ENCODE peak calls at places on chromosomes 3 and 15, in ten cellular contexts. One of them, this sample, is unnamed.

GRCh38 chr3:64011685-64012084 is 11.6 kb downstream of the PSMD6 start:
- DNase-seq in LoVo: no peak
- DNase-seq in H4: no peak
- DNase-seq in stimulated activated CD8-positive, alpha-beta memory T cell treated with anti-CD3 and anti-CD28 coated beads, Interleukin-15, amount 100 ng/mL, for 1 hour: no peak
- DNase-seq in neural progenitor cell: no peak
- DNase-seq in substantia nigra: no peak
- DNase-seq in activated CD4-positive, alpha-beta T cell treated with anti-CD3 and anti-CD28 coated beads, Interleukin-2, amount 50 U/mL, for 48 hours: no peak
- DNase-seq in AML-193: no peak
- DNase-seq in epithelial cell of esophagus: peak
- DNase-seq in choroid plexus epithelial cell: peak
- DNase-seq in this sample: no peak

GRCh38 chr15:51526955-51527354 is 95.6 kb downstream of the DMXL2 start:
- DNase-seq in LoVo: no peak
- DNase-seq in H4: no peak
- DNase-seq in stimulated activated CD8-positive, alpha-beta memory T cell treated with anti-CD3 and anti-CD28 coated beads, Interleukin-15, amount 100 ng/mL, for 1 hour: no peak
- DNase-seq in neural progenitor cell: no peak
- DNase-seq in substantia nigra: no peak
- DNase-seq in activated CD4-positive, alpha-beta T cell treated with anti-CD3 and anti-CD28 coated beads, Interleukin-2, amount 50 U/mL, for 48 hours: no peak
- DNase-seq in AML-193: no peak
- DNase-seq in epithelial cell of esophagus: no peak
- DNase-seq in choroid plexus epithelial cell: no peak
- DNase-seq in this sample: no peak

GRCh38 chr15:35215095-35215494 is 130.0 kb upstream of the NANOGP8 start:
- DNase-seq in LoVo: no peak
- DNase-seq in H4: no peak
- DNase-seq in stimulated activated CD8-positive, alpha-beta memory T cell treated with anti-CD3 and anti-CD28 coated beads, Interleukin-15, amount 100 ng/mL, for 1 hour: no peak
- DNase-seq in neural progenitor cell: no peak
- DNase-seq in substantia nigra: no peak
- DNase-seq in activated CD4-positive, alpha-beta T cell treated with anti-CD3 and anti-CD28 coated beads, Interleukin-2, amount 50 U/mL, for 48 hours: no peak
- DNase-seq in AML-193: no peak
- DNase-seq in epithelial cell of esophagus: peak
- DNase-seq in choroid plexus epithelial cell: no peak
- DNase-seq in this sample: no peak

GRCh38 chr3:19399356-19399755 is 251.0 kb downstream of the KCNH8 start:
- DNase-seq in LoVo: no peak
- DNase-seq in H4: peak
- DNase-seq in stimulated activated CD8-positive, alpha-beta memory T cell treated with anti-CD3 and anti-CD28 coated beads, Interleukin-15, amount 100 ng/mL, for 1 hour: no peak
- DNase-seq in neural progenitor cell: no peak
- DNase-seq in substantia nigra: no peak
- DNase-seq in activated CD4-positive, alpha-beta T cell treated with anti-CD3 and anti-CD28 coated beads, Interleukin-2, amount 50 U/mL, for 48 hours: no peak
- DNase-seq in AML-193: no peak
- DNase-seq in epithelial cell of esophagus: no peak
- DNase-seq in choroid plexus epithelial cell: no peak
- DNase-seq in this sample: no peak

GRCh38 chr3:125359700-125360099 is 15.4 kb downstream of the ZNF148 start:
- DNase-seq in LoVo: no peak
- DNase-seq in H4: no peak
- DNase-seq in stimulated activated CD8-positive, alpha-beta memory T cell treated with anti-CD3 and anti-CD28 coated beads, Interleukin-15, amount 100 ng/mL, for 1 hour: no peak
- DNase-seq in neural progenitor cell: no peak
- DNase-seq in substantia nigra: no peak
- DNase-seq in activated CD4-positive, alpha-beta T cell treated with anti-CD3 and anti-CD28 coated beads, Interleukin-2, amount 50 U/mL, for 48 hours: no peak
- DNase-seq in AML-193: no peak
- DNase-seq in epithelial cell of esophagus: no peak
- DNase-seq in choroid plexus epithelial cell: no peak
- DNase-seq in this sample: no peak

GRCh38 chr3:195906865-195907729 is 1.3 kb downstream of the TNK2 start:
- DNase-seq in LoVo: no peak
- DNase-seq in H4: no peak
- DNase-seq in stimulated activated CD8-positive, alpha-beta memory T cell treated with anti-CD3 and anti-CD28 coated beads, Interleukin-15, amount 100 ng/mL, for 1 hour: peak
- DNase-seq in neural progenitor cell: no peak
- DNase-seq in substantia nigra: peak
- DNase-seq in activated CD4-positive, alpha-beta T cell treated with anti-CD3 and anti-CD28 coated beads, Interleukin-2, amount 50 U/mL, for 48 hours: peak
- DNase-seq in AML-193: peak
- DNase-seq in epithelial cell of esophagus: peak
- DNase-seq in choroid plexus epithelial cell: no peak
- DNase-seq in this sample: peak

GRCh38 chr3:30081904-30082303 is 524.5 kb upstream of the TGFBR2 start:
- DNase-seq in LoVo: peak
- DNase-seq in H4: no peak
- DNase-seq in stimulated activated CD8-positive, alpha-beta memory T cell treated with anti-CD3 and anti-CD28 coated beads, Interleukin-15, amount 100 ng/mL, for 1 hour: no peak
- DNase-seq in neural progenitor cell: no peak
- DNase-seq in substantia nigra: no peak
- DNase-seq in activated CD4-positive, alpha-beta T cell treated with anti-CD3 and anti-CD28 coated beads, Interleukin-2, amount 50 U/mL, for 48 hours: no peak
- DNase-seq in AML-193: no peak
- DNase-seq in epithelial cell of esophagus: no peak
- DNase-seq in choroid plexus epithelial cell: no peak
- DNase-seq in this sample: no peak

GRCh38 chr15:27993996-27994775 is 104.9 kb downstream of the OCA2 start:
- DNase-seq in LoVo: no peak
- DNase-seq in H4: no peak
- DNase-seq in stimulated activated CD8-positive, alpha-beta memory T cell treated with anti-CD3 and anti-CD28 coated beads, Interleukin-15, amount 100 ng/mL, for 1 hour: no peak
- DNase-seq in neural progenitor cell: no peak
- DNase-seq in substantia nigra: no peak
- DNase-seq in activated CD4-positive, alpha-beta T cell treated with anti-CD3 and anti-CD28 coated beads, Interleukin-2, amount 50 U/mL, for 48 hours: no peak
- DNase-seq in AML-193: no peak
- DNase-seq in epithelial cell of esophagus: no peak
- DNase-seq in choroid plexus epithelial cell: no peak
- DNase-seq in this sample: no peak

GRCh38 chr3:183576487-183577107 is 21.1 kb upstream of the KLHL6 start:
- DNase-seq in LoVo: no peak
- DNase-seq in H4: no peak
- DNase-seq in stimulated activated CD8-positive, alpha-beta memory T cell treated with anti-CD3 and anti-CD28 coated beads, Interleukin-15, amount 100 ng/mL, for 1 hour: no peak
- DNase-seq in neural progenitor cell: peak
- DNase-seq in substantia nigra: no peak
- DNase-seq in activated CD4-positive, alpha-beta T cell treated with anti-CD3 and anti-CD28 coated beads, Interleukin-2, amount 50 U/mL, for 48 hours: no peak
- DNase-seq in AML-193: no peak
- DNase-seq in epithelial cell of esophagus: no peak
- DNase-seq in choroid plexus epithelial cell: peak
- DNase-seq in this sample: no peak

GRCh38 chr3:127420355-127420655 is 132.5 kb upstream of the PRR20G start:
- DNase-seq in LoVo: no peak
- DNase-seq in H4: no peak
- DNase-seq in stimulated activated CD8-positive, alpha-beta memory T cell treated with anti-CD3 and anti-CD28 coated beads, Interleukin-15, amount 100 ng/mL, for 1 hour: no peak
- DNase-seq in neural progenitor cell: no peak
- DNase-seq in substantia nigra: no peak
- DNase-seq in activated CD4-positive, alpha-beta T cell treated with anti-CD3 and anti-CD28 coated beads, Interleukin-2, amount 50 U/mL, for 48 hours: no peak
- DNase-seq in AML-193: no peak
- DNase-seq in epithelial cell of esophagus: no peak
- DNase-seq in choroid plexus epithelial cell: no peak
- DNase-seq in this sample: no peak

GRCh38 chr3:151171145-151171544 is 31.9 kb downstream of the GPR171 start:
- DNase-seq in LoVo: no peak
- DNase-seq in H4: no peak
- DNase-seq in stimulated activated CD8-positive, alpha-beta memory T cell treated with anti-CD3 and anti-CD28 coated beads, Interleukin-15, amount 100 ng/mL, for 1 hour: no peak
- DNase-seq in neural progenitor cell: no peak
- DNase-seq in substantia nigra: no peak
- DNase-seq in activated CD4-positive, alpha-beta T cell treated with anti-CD3 and anti-CD28 coated beads, Interleukin-2, amount 50 U/mL, for 48 hours: peak
- DNase-seq in AML-193: peak
- DNase-seq in epithelial cell of esophagus: no peak
- DNase-seq in choroid plexus epithelial cell: peak
- DNase-seq in this sample: peak

GRCh38 chr15:73464602-73465001 is 21.6 kb downstream of the REC114 start:
- DNase-seq in LoVo: no peak
- DNase-seq in H4: no peak
- DNase-seq in stimulated activated CD8-positive, alpha-beta memory T cell treated with anti-CD3 and anti-CD28 coated beads, Interleukin-15, amount 100 ng/mL, for 1 hour: no peak
- DNase-seq in neural progenitor cell: peak
- DNase-seq in substantia nigra: no peak
- DNase-seq in activated CD4-positive, alpha-beta T cell treated with anti-CD3 and anti-CD28 coated beads, Interleukin-2, amount 50 U/mL, for 48 hours: no peak
- DNase-seq in AML-193: no peak
- DNase-seq in epithelial cell of esophagus: peak
- DNase-seq in choroid plexus epithelial cell: peak
- DNase-seq in this sample: no peak

GRCh38 chr3:196120291-196120951 is 38.5 kb upstream of the TFRC start:
- DNase-seq in LoVo: no peak
- DNase-seq in H4: no peak
- DNase-seq in stimulated activated CD8-positive, alpha-beta memory T cell treated with anti-CD3 and anti-CD28 coated beads, Interleukin-15, amount 100 ng/mL, for 1 hour: no peak
- DNase-seq in neural progenitor cell: no peak
- DNase-seq in substantia nigra: no peak
- DNase-seq in activated CD4-positive, alpha-beta T cell treated with anti-CD3 and anti-CD28 coated beads, Interleukin-2, amount 50 U/mL, for 48 hours: no peak
- DNase-seq in AML-193: peak
- DNase-seq in epithelial cell of esophagus: no peak
- DNase-seq in choroid plexus epithelial cell: peak
- DNase-seq in this sample: no peak

GRCh38 chr3:175741951-175742350 is 882.8 kb downstream of the NAALADL2 start:
- DNase-seq in LoVo: no peak
- DNase-seq in H4: no peak
- DNase-seq in stimulated activated CD8-positive, alpha-beta memory T cell treated with anti-CD3 and anti-CD28 coated beads, Interleukin-15, amount 100 ng/mL, for 1 hour: no peak
- DNase-seq in neural progenitor cell: no peak
- DNase-seq in substantia nigra: no peak
- DNase-seq in activated CD4-positive, alpha-beta T cell treated with anti-CD3 and anti-CD28 coated beads, Interleukin-2, amount 50 U/mL, for 48 hours: no peak
- DNase-seq in AML-193: no peak
- DNase-seq in epithelial cell of esophagus: peak
- DNase-seq in choroid plexus epithelial cell: peak
- DNase-seq in this sample: no peak

GRCh38 chr3:150504473-150504872 is 41.8 kb downstream of the SERP1 start:
- DNase-seq in LoVo: no peak
- DNase-seq in H4: no peak
- DNase-seq in stimulated activated CD8-positive, alpha-beta memory T cell treated with anti-CD3 and anti-CD28 coated beads, Interleukin-15, amount 100 ng/mL, for 1 hour: no peak
- DNase-seq in neural progenitor cell: no peak
- DNase-seq in substantia nigra: no peak
- DNase-seq in activated CD4-positive, alpha-beta T cell treated with anti-CD3 and anti-CD28 coated beads, Interleukin-2, amount 50 U/mL, for 48 hours: no peak
- DNase-seq in AML-193: no peak
- DNase-seq in epithelial cell of esophagus: no peak
- DNase-seq in choroid plexus epithelial cell: no peak
- DNase-seq in this sample: no peak

GRCh38 chr3:87320748-87321634 is 44.6 kb upstream of the POU1F1 start:
- DNase-seq in LoVo: peak
- DNase-seq in H4: no peak
- DNase-seq in stimulated activated CD8-positive, alpha-beta memory T cell treated with anti-CD3 and anti-CD28 coated beads, Interleukin-15, amount 100 ng/mL, for 1 hour: no peak
- DNase-seq in neural progenitor cell: no peak
- DNase-seq in substantia nigra: no peak
- DNase-seq in activated CD4-positive, alpha-beta T cell treated with anti-CD3 and anti-CD28 coated beads, Interleukin-2, amount 50 U/mL, for 48 hours: no peak
- DNase-seq in AML-193: no peak
- DNase-seq in epithelial cell of esophagus: peak
- DNase-seq in choroid plexus epithelial cell: no peak
- DNase-seq in this sample: no peak

GRCh38 chr15:32877201-32877600 is 159.4 kb downstream of the GREM1 start:
- DNase-seq in LoVo: no peak
- DNase-seq in H4: no peak
- DNase-seq in stimulated activated CD8-positive, alpha-beta memory T cell treated with anti-CD3 and anti-CD28 coated beads, Interleukin-15, amount 100 ng/mL, for 1 hour: no peak
- DNase-seq in neural progenitor cell: no peak
- DNase-seq in substantia nigra: no peak
- DNase-seq in activated CD4-positive, alpha-beta T cell treated with anti-CD3 and anti-CD28 coated beads, Interleukin-2, amount 50 U/mL, for 48 hours: no peak
- DNase-seq in AML-193: no peak
- DNase-seq in epithelial cell of esophagus: no peak
- DNase-seq in choroid plexus epithelial cell: no peak
- DNase-seq in this sample: no peak

GRCh38 chr3:162799910-162800309 is 1303.3 kb downstream of the OTOL1 start:
- DNase-seq in LoVo: no peak
- DNase-seq in H4: no peak
- DNase-seq in stimulated activated CD8-positive, alpha-beta memory T cell treated with anti-CD3 and anti-CD28 coated beads, Interleukin-15, amount 100 ng/mL, for 1 hour: no peak
- DNase-seq in neural progenitor cell: no peak
- DNase-seq in substantia nigra: no peak
- DNase-seq in activated CD4-positive, alpha-beta T cell treated with anti-CD3 and anti-CD28 coated beads, Interleukin-2, amount 50 U/mL, for 48 hours: no peak
- DNase-seq in AML-193: no peak
- DNase-seq in epithelial cell of esophagus: no peak
- DNase-seq in choroid plexus epithelial cell: peak
- DNase-seq in this sample: no peak

GRCh38 chr15:75725021-75725718 is 12.5 kb upstream of the CSPG4 start:
- DNase-seq in LoVo: no peak
- DNase-seq in H4: no peak
- DNase-seq in stimulated activated CD8-positive, alpha-beta memory T cell treated with anti-CD3 and anti-CD28 coated beads, Interleukin-15, amount 100 ng/mL, for 1 hour: no peak
- DNase-seq in neural progenitor cell: no peak
- DNase-seq in substantia nigra: no peak
- DNase-seq in activated CD4-positive, alpha-beta T cell treated with anti-CD3 and anti-CD28 coated beads, Interleukin-2, amount 50 U/mL, for 48 hours: no peak
- DNase-seq in AML-193: no peak
- DNase-seq in epithelial cell of esophagus: no peak
- DNase-seq in choroid plexus epithelial cell: no peak
- DNase-seq in this sample: no peak

GRCh38 chr3:15313461-15313860 is 18.9 kb downstream of the SH3BP5 start:
- DNase-seq in LoVo: no peak
- DNase-seq in H4: no peak
- DNase-seq in stimulated activated CD8-positive, alpha-beta memory T cell treated with anti-CD3 and anti-CD28 coated beads, Interleukin-15, amount 100 ng/mL, for 1 hour: no peak
- DNase-seq in neural progenitor cell: no peak
- DNase-seq in substantia nigra: no peak
- DNase-seq in activated CD4-positive, alpha-beta T cell treated with anti-CD3 and anti-CD28 coated beads, Interleukin-2, amount 50 U/mL, for 48 hours: no peak
- DNase-seq in AML-193: no peak
- DNase-seq in epithelial cell of esophagus: no peak
- DNase-seq in choroid plexus epithelial cell: no peak
- DNase-seq in this sample: no peak

GRCh38 chr3:141797819-141798405 is 34.7 kb downstream of the GRK7 start:
- DNase-seq in LoVo: no peak
- DNase-seq in H4: no peak
- DNase-seq in stimulated activated CD8-positive, alpha-beta memory T cell treated with anti-CD3 and anti-CD28 coated beads, Interleukin-15, amount 100 ng/mL, for 1 hour: no peak
- DNase-seq in neural progenitor cell: no peak
- DNase-seq in substantia nigra: no peak
- DNase-seq in activated CD4-positive, alpha-beta T cell treated with anti-CD3 and anti-CD28 coated beads, Interleukin-2, amount 50 U/mL, for 48 hours: no peak
- DNase-seq in AML-193: no peak
- DNase-seq in epithelial cell of esophagus: no peak
- DNase-seq in choroid plexus epithelial cell: no peak
- DNase-seq in this sample: no peak

GRCh38 chr3:12467746-12468145 is 16.5 kb upstream of the TSEN2 start:
- DNase-seq in LoVo: no peak
- DNase-seq in H4: no peak
- DNase-seq in stimulated activated CD8-positive, alpha-beta memory T cell treated with anti-CD3 and anti-CD28 coated beads, Interleukin-15, amount 100 ng/mL, for 1 hour: no peak
- DNase-seq in neural progenitor cell: no peak
- DNase-seq in substantia nigra: no peak
- DNase-seq in activated CD4-positive, alpha-beta T cell treated with anti-CD3 and anti-CD28 coated beads, Interleukin-2, amount 50 U/mL, for 48 hours: no peak
- DNase-seq in AML-193: no peak
- DNase-seq in epithelial cell of esophagus: no peak
- DNase-seq in choroid plexus epithelial cell: no peak
- DNase-seq in this sample: no peak

GRCh38 chr3:112555535-112556170 is 6.1 kb downstream of the ATG3 start:
- DNase-seq in LoVo: no peak
- DNase-seq in H4: no peak
- DNase-seq in stimulated activated CD8-positive, alpha-beta memory T cell treated with anti-CD3 and anti-CD28 coated beads, Interleukin-15, amount 100 ng/mL, for 1 hour: no peak
- DNase-seq in neural progenitor cell: no peak
- DNase-seq in substantia nigra: no peak
- DNase-seq in activated CD4-positive, alpha-beta T cell treated with anti-CD3 and anti-CD28 coated beads, Interleukin-2, amount 50 U/mL, for 48 hours: no peak
- DNase-seq in AML-193: peak
- DNase-seq in epithelial cell of esophagus: no peak
- DNase-seq in choroid plexus epithelial cell: no peak
- DNase-seq in this sample: no peak

GRCh38 chr3:123341871-123342630 is 106.8 kb downstream of the ADCY5 start:
- DNase-seq in LoVo: no peak
- DNase-seq in H4: no peak
- DNase-seq in stimulated activated CD8-positive, alpha-beta memory T cell treated with anti-CD3 and anti-CD28 coated beads, Interleukin-15, amount 100 ng/mL, for 1 hour: no peak
- DNase-seq in neural progenitor cell: no peak
- DNase-seq in substantia nigra: no peak
- DNase-seq in activated CD4-positive, alpha-beta T cell treated with anti-CD3 and anti-CD28 coated beads, Interleukin-2, amount 50 U/mL, for 48 hours: no peak
- DNase-seq in AML-193: no peak
- DNase-seq in epithelial cell of esophagus: no peak
- DNase-seq in choroid plexus epithelial cell: no peak
- DNase-seq in this sample: no peak

GRCh38 chr15:69491051-69491505 is 38.5 kb downstream of the RPLP1 start:
- DNase-seq in LoVo: no peak
- DNase-seq in H4: no peak
- DNase-seq in stimulated activated CD8-positive, alpha-beta memory T cell treated with anti-CD3 and anti-CD28 coated beads, Interleukin-15, amount 100 ng/mL, for 1 hour: no peak
- DNase-seq in neural progenitor cell: no peak
- DNase-seq in substantia nigra: no peak
- DNase-seq in activated CD4-positive, alpha-beta T cell treated with anti-CD3 and anti-CD28 coated beads, Interleukin-2, amount 50 U/mL, for 48 hours: no peak
- DNase-seq in AML-193: no peak
- DNase-seq in epithelial cell of esophagus: no peak
- DNase-seq in choroid plexus epithelial cell: no peak
- DNase-seq in this sample: no peak

GRCh38 chr3:38126121-38126892 is 10.6 kb downstream of the ACAA1 start:
- DNase-seq in LoVo: no peak
- DNase-seq in H4: no peak
- DNase-seq in stimulated activated CD8-positive, alpha-beta memory T cell treated with anti-CD3 and anti-CD28 coated beads, Interleukin-15, amount 100 ng/mL, for 1 hour: no peak
- DNase-seq in neural progenitor cell: no peak
- DNase-seq in substantia nigra: no peak
- DNase-seq in activated CD4-positive, alpha-beta T cell treated with anti-CD3 and anti-CD28 coated beads, Interleukin-2, amount 50 U/mL, for 48 hours: no peak
- DNase-seq in AML-193: no peak
- DNase-seq in epithelial cell of esophagus: no peak
- DNase-seq in choroid plexus epithelial cell: no peak
- DNase-seq in this sample: no peak

GRCh38 chr3:193711964-193712598 is 119.1 kb downstream of the OPA1 start:
- DNase-seq in LoVo: no peak
- DNase-seq in H4: no peak
- DNase-seq in stimulated activated CD8-positive, alpha-beta memory T cell treated with anti-CD3 and anti-CD28 coated beads, Interleukin-15, amount 100 ng/mL, for 1 hour: no peak
- DNase-seq in neural progenitor cell: no peak
- DNase-seq in substantia nigra: no peak
- DNase-seq in activated CD4-positive, alpha-beta T cell treated with anti-CD3 and anti-CD28 coated beads, Interleukin-2, amount 50 U/mL, for 48 hours: no peak
- DNase-seq in AML-193: no peak
- DNase-seq in epithelial cell of esophagus: peak
- DNase-seq in choroid plexus epithelial cell: no peak
- DNase-seq in this sample: no peak

GRCh38 chr15:26686547-26687187 is 86.2 kb downstream of the GABRB3 start:
- DNase-seq in LoVo: no peak
- DNase-seq in H4: no peak
- DNase-seq in stimulated activated CD8-positive, alpha-beta memory T cell treated with anti-CD3 and anti-CD28 coated beads, Interleukin-15, amount 100 ng/mL, for 1 hour: no peak
- DNase-seq in neural progenitor cell: no peak
- DNase-seq in substantia nigra: no peak
- DNase-seq in activated CD4-positive, alpha-beta T cell treated with anti-CD3 and anti-CD28 coated beads, Interleukin-2, amount 50 U/mL, for 48 hours: no peak
- DNase-seq in AML-193: no peak
- DNase-seq in epithelial cell of esophagus: no peak
- DNase-seq in choroid plexus epithelial cell: no peak
- DNase-seq in this sample: no peak